ENCODE peak calls at places on chromosomes 11 and 22, in four cellular contexts. C is stimulated activated CD4-positive, alpha-beta T cell treated with anti-CD3 and anti-CD28 coated beads, TNF-alpha, amount 100 ng/mL, for 1 hour; R is NCI-H1092 treated with DMSO at 0.1 percent for 48 hours; N is stimulated activated CD8-positive, alpha-beta memory T cell treated with anti-CD3 and anti-CD28 coated beads, Interleukin-4, amount 100 ng/mL, for 4 hours. S is an unnamed sample.

GRCh38 chr11:86743223-86744118 is 56.9 kb upstream of the PRSS23 start:
- DNase-seq in C (no peak), R (no peak), N (no peak), S (no peak)

GRCh38 chr11:21142007-21142406 is 472.6 kb downstream of the NELL1 start:
- DNase-seq in C (no peak), R (peak), N (no peak), S (no peak)

GRCh38 chr11:72629266-72629665 is 45.0 kb downstream of the PDE2A start:
- DNase-seq in C (no peak), R (no peak), N (no peak), S (no peak)

GRCh38 chr11:93330446-93330984 is at the start of gene DEUP1:
- DNase-seq in C (no peak), R (peak), N (no peak), S (peak)

GRCh38 chr11:71060358-71060757 is 192.0 kb downstream of the SHANK2 start:
- DNase-seq in C (no peak), R (no peak), N (no peak), S (no peak)

GRCh38 chr11:34068098-34068497 is 16.6 kb downstream of the CAPRIN1 start:
- DNase-seq in C (no peak), R (no peak), N (no peak), S (no peak)

GRCh38 chr11:15835705-15836411 is 520.5 kb downstream of the SOX6 start:
- DNase-seq in C (no peak), R (no peak), N (no peak), S (no peak)

GRCh38 chr11:130601141-130601540 is 152.7 kb downstream of the ADAMTS15 start:
- DNase-seq in C (no peak), R (no peak), N (no peak), S (no peak)

GRCh38 chr11:125772834-125773505 is 5.7 kb downstream of the PATE2 start:
- DNase-seq in C (no peak), R (no peak), N (no peak), S (no peak)

GRCh38 chr11:67351275-67352005 is 1.9 kb downstream of the POLD4 start:
- DNase-seq in C (peak), R (peak), N (no peak), S (peak)

GRCh38 chr11:36130401-36130800 is 158.8 kb downstream of the COMMD9 start:
- DNase-seq in C (no peak), R (no peak), N (no peak), S (no peak)

GRCh38 chr11:27296406-27296994 is 66.5 kb downstream of the CCDC34 start:
- DNase-seq in C (no peak), R (peak), N (no peak), S (peak)

GRCh38 chr22:22520020-22520656 is at the start of gene ZNF280A:
- DNase-seq in C (no peak), R (no peak), N (no peak), S (no peak)

GRCh38 chr11:76023408-76024068 is 182.8 kb downstream of the WNT11 start:
- DNase-seq in C (no peak), R (no peak), N (no peak), S (no peak)

GRCh38 chr11:92975285-92975684 is 5.8 kb downstream of the MTNR1B start:
- DNase-seq in C (no peak), R (no peak), N (no peak), S (no peak)

GRCh38 chr11:68969386-68969785 is 11.4 kb downstream of the MRGPRD start:
- DNase-seq in C (no peak), R (no peak), N (no peak), S (no peak)

GRCh38 chr11:57744386-57744785 is 3.1 kb downstream of the SELENOH start:
- DNase-seq in C (no peak), R (no peak), N (no peak), S (no peak)

GRCh38 chr11:79564288-79564925 is 123.6 kb upstream of the TENM4 start:
- DNase-seq in C (no peak), R (no peak), N (no peak), S (no peak)

GRCh38 chr11:12901272-12901671 is 107.8 kb upstream of the RASSF10 start:
- DNase-seq in C (no peak), R (no peak), N (no peak), S (no peak)

GRCh38 chr22:37571258-37571991 is 8.5 kb downstream of the LGALS2 start:
- DNase-seq in C (no peak), R (no peak), N (no peak), S (no peak)

GRCh38 chr22:22896601-22897000 is 9.0 kb downstream of the IGLL5 start:
- DNase-seq in C (no peak), R (no peak), N (no peak), S (no peak)

GRCh38 chr11:119488256-119488995 is 65.5 kb upstream of the THY1 start:
- DNase-seq in C (no peak), R (no peak), N (no peak), S (no peak)

GRCh38 chr22:36551096-36551495 is 22.1 kb upstream of the EIF3D start:
- DNase-seq in C (no peak), R (no peak), N (no peak), S (no peak)

GRCh38 chr11:36292311-36292722 is 3.1 kb upstream of the COMMD9 start:
- DNase-seq in C (peak), R (peak), N (no peak), S (no peak)

GRCh38 chr11:122920579-122920978 is 38.0 kb downstream of the JHY start:
- DNase-seq in C (no peak), R (peak), N (no peak), S (peak)

GRCh38 chr22:24094966-24095365 is 83.9 kb downstream of the CABIN1 start:
- DNase-seq in C (no peak), R (no peak), N (no peak), S (no peak)

GRCh38 chr11:15744693-15745092 is 611.7 kb downstream of the SOX6 start:
- DNase-seq in C (no peak), R (no peak), N (no peak), S (no peak)

GRCh38 chr22:32079110-32080089 is 36.3 kb downstream of the SLC5A1 start:
- DNase-seq in C (no peak), R (no peak), N (no peak), S (no peak)

GRCh38 chr11:120612363-120613263 is 101.1 kb downstream of the GRIK4 start:
- DNase-seq in C (no peak), R (no peak), N (no peak), S (no peak)

GRCh38 chr22:42388130-42388797 is 43.9 kb downstream of the NFAM1 start:
- DNase-seq in C (no peak), R (peak), N (no peak), S (peak)